ENCODE peak calls at places on chromosomes 2 and 18, in four cellular contexts. One of them, this sample, is unnamed.
A peak's percentile ranks its signal among the peaks of the same experiment; 100 is the strongest.

GRCh38 chr2:33240178-33240577 is 236.3 kb upstream of the RASGRP3 start:
- DNase-seq in neural crest cell: no peak
- DNase-seq in GM10248: no peak
- DNase-seq in A549: no peak
- DNase-seq in this sample: no peak

GRCh38 chr18:22348521-22349316 is 69.0 kb downstream of the CTAGE1 start:
- DNase-seq in A549: no peak
- DNase-seq in GM10248: no peak
- DNase-seq in neural crest cell: no peak
- DNase-seq in this sample: peak; percentile 34

GRCh38 chr18:72869786-72870185 is 2.0 kb upstream of the NETO1 start:
- DNase-seq in A549: no peak
- DNase-seq in neural crest cell: no peak
- DNase-seq in GM10248: peak; percentile 40
- DNase-seq in this sample: no peak

GRCh38 chr2:147297820-147298219 is 547.0 kb upstream of the ACVR2A start:
- DNase-seq in neural crest cell: no peak
- DNase-seq in GM10248: peak; percentile 32
- DNase-seq in A549: no peak
- DNase-seq in this sample: no peak

GRCh38 chr2:215826376-215826775 is 187.0 kb downstream of the MREG start:
- DNase-seq in A549: no peak
- DNase-seq in GM10248: no peak
- DNase-seq in neural crest cell: no peak
- DNase-seq in this sample: no peak

GRCh38 chr2:236503583-236503982 is 66.0 kb upstream of the ACKR3 start:
- DNase-seq in neural crest cell: no peak
- DNase-seq in GM10248: no peak
- DNase-seq in A549: no peak
- DNase-seq in this sample: no peak

GRCh38 chr18:27413495-27414401 is 228.6 kb upstream of the CHST9 start:
- DNase-seq in neural crest cell: no peak
- DNase-seq in A549: no peak
- DNase-seq in GM10248: no peak
- DNase-seq in this sample: no peak

GRCh38 chr2:192042126-192042525 is 152.6 kb downstream of the TMEFF2 start:
- DNase-seq in neural crest cell: no peak
- DNase-seq in A549: no peak
- DNase-seq in GM10248: no peak
- DNase-seq in this sample: no peak

GRCh38 chr2:196591621-196592022 is 47.9 kb upstream of the CCDC150 start:
- DNase-seq in neural crest cell: no peak
- DNase-seq in GM10248: no peak
- DNase-seq in A549: no peak
- DNase-seq in this sample: no peak

GRCh38 chr18:65788373-65788772 is 37.6 kb downstream of the CDH7 start:
- DNase-seq in GM10248: no peak
- DNase-seq in A549: no peak
- DNase-seq in neural crest cell: no peak
- DNase-seq in this sample: no peak

GRCh38 chr18:60174832-60175231 is 197.7 kb downstream of the MC4R start:
- DNase-seq in GM10248: no peak
- DNase-seq in neural crest cell: no peak
- DNase-seq in A549: no peak
- DNase-seq in this sample: no peak

GRCh38 chr18:31721596-31721995 is 37.2 kb upstream of the B4GALT6 start:
- DNase-seq in neural crest cell: no peak
- DNase-seq in GM10248: no peak
- DNase-seq in A549: no peak
- DNase-seq in this sample: no peak

DNA sequence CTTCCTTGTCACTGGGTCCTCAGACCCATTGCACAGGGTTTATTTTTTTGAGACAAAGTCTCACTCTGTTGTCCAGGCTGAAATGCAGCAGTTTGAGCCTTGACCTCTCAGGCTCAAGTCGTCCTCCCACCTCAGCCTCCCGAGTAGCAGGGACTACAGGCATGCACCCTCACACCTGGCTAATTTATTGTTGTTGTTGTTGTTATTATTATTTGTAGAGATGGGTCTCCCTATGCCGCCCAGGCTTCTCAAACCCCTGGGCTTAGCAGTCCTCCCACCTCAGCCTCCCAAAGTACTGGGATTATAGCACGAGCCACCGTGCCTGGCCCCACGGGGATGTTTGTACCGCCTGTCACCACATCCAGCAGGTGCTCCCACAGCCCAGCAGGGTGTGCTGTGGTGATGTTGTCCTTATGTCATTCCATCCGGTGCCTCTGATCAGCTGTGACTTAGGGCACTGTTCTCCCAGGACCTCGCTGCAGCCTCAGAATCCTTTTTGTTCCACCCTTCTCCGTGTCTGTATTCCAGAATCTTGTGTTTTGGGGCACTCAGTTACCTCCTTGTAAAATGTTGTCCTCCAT is 182.3 kb downstream of the INO80D start:
- DNase-seq in neural crest cell: no peak
- DNase-seq in A549: peak; percentile 29
- DNase-seq in GM10248: peak; percentile 30
- DNase-seq in this sample: no peak
- TF ChIP-seq CTCF in neural crest cell: peak; percentile 59
- TF ChIP-seq CTCF in A549: peak; percentile 46
- TF ChIP-seq CTCF in GM10248: no peak
- TF ChIP-seq CTCF in this sample: no peak

GRCh38 chr2:180990337-180990736 is 9.9 kb downstream of the UBE2E3 start:
- DNase-seq in A549: no peak
- DNase-seq in GM10248: no peak
- DNase-seq in neural crest cell: no peak
- DNase-seq in this sample: no peak

GRCh38 chr2:180991820-180992219 is 11.4 kb downstream of the UBE2E3 start:
- DNase-seq in A549: no peak
- DNase-seq in neural crest cell: no peak
- DNase-seq in GM10248: peak; percentile 11
- DNase-seq in this sample: no peak

GRCh38 chr2:180990794-180991193 is 10.4 kb downstream of the UBE2E3 start:
- DNase-seq in A549: no peak
- DNase-seq in GM10248: no peak
- DNase-seq in neural crest cell: no peak
- DNase-seq in this sample: no peak

GRCh38 chr2:180992994-180993393 is 12.6 kb downstream of the UBE2E3 start:
- DNase-seq in neural crest cell: no peak
- DNase-seq in GM10248: no peak
- DNase-seq in A549: no peak
- DNase-seq in this sample: no peak

DNA sequence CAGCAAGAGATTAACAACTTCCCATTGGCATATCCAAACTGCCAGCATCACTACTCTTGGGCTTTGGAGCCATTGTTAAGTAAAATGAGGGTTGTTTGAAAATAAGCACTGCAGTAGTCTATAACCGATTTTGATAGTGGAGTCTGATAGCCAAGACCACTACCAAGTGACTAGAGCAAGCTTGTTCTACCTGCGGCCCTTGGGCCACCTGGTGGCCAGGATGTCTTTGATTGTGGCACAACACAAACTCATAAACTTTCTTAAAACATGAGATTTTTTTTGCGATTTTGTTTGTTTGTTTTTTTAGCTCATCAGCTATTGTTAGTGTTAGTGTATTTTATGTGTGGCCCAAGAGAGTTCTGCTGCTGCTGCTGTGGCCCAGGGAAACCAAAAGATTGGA is 11.0 kb downstream of the UBE2E3 start:
- DNase-seq in A549: no peak
- DNase-seq in GM10248: no peak
- DNase-seq in neural crest cell: no peak
- DNase-seq in this sample: no peak
- TF ChIP-seq CTCF in A549: no peak
- TF ChIP-seq CTCF in GM10248: no peak
- TF ChIP-seq CTCF in neural crest cell: peak; percentile 24
- TF ChIP-seq CTCF in this sample: no peak

DNA sequence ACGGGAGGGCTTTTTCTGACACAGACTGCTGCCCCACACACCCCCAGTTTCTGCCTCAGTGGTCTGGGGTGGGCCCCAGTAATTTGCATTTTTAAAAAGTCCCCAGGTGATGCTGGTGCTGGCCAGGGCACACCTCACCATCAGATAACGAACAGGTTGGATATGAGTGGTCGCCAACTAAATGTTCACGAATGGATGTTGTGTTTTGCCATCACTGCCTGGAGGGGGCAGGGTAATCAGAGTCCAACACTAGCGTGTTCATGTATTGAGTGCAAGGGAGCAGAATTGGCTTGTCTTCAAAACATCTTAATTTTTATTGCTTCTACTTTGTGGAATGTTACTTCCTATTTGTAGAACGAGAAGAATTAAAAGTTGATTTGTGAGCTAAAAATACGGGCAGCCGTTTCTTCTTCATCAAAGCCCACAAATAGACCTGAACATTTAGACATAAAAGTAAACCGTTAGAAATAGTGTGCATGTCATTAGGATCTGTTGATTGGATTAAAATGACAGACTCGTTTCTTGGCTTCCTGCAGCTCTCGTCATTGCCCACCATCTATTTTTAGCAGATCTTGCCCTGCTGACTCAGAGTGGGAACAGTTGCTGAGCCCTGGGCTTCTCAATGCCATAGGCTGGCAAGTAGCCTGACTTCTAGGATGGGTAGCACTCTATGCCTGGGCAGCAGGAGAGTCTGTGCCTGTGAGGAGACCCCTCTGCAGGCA is 45.2 kb downstream of the NCK2 start:
- DNase-seq in A549: no peak
- DNase-seq in neural crest cell: no peak
- DNase-seq in GM10248: peak; percentile 46
- DNase-seq in this sample: peak; percentile 30
- TF ChIP-seq CTCF in A549: no peak
- TF ChIP-seq CTCF in neural crest cell: peak; percentile 26
- TF ChIP-seq CTCF in GM10248: peak; percentile 43
- TF ChIP-seq CTCF in this sample: no peak

GRCh38 chr2:14385043-14385442 is 247.5 kb upstream of the LRATD1 start:
- DNase-seq in GM10248: no peak
- DNase-seq in neural crest cell: no peak
- DNase-seq in A549: no peak
- DNase-seq in this sample: no peak
- TF ChIP-seq CTCF in GM10248: no peak
- TF ChIP-seq CTCF in neural crest cell: no peak
- TF ChIP-seq CTCF in A549: no peak
- TF ChIP-seq CTCF in this sample: no peak

DNA sequence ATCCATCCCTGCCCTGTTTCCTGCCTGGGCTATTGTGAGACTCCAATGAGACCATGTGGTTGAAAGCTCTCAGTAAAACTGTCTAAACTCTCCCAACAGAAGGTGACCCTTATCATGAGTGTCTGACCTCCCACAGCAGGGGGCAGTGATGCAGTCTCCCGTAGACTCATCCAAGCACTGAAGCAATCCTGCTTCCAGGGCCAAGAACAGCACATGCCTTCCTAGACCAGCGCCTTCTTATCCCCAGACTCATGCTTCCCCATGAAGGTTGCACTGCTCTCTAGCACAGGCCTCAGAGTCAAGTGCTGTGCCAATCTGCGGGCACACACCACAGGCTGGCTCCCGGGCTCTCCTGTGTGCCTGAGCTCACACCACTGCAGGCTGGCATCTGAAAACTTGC is 112.3 kb downstream of the TNS1 start:
- DNase-seq in GM10248: no peak
- DNase-seq in neural crest cell: no peak
- DNase-seq in A549: peak; percentile 21
- DNase-seq in this sample: no peak
- TF ChIP-seq CTCF in GM10248: no peak
- TF ChIP-seq CTCF in neural crest cell: peak; percentile 18
- TF ChIP-seq CTCF in A549: peak; percentile 27
- TF ChIP-seq CTCF in this sample: no peak

GRCh38 chr18:43620936-43621335 is 343.6 kb upstream of the SYT4 start:
- DNase-seq in GM10248: peak; percentile 21
- DNase-seq in A549: peak; percentile 8
- DNase-seq in neural crest cell: no peak
- DNase-seq in this sample: no peak
- TF ChIP-seq CTCF in GM10248: peak; percentile 47
- TF ChIP-seq CTCF in A549: peak; percentile 47
- TF ChIP-seq CTCF in neural crest cell: peak; percentile 84
- TF ChIP-seq CTCF in this sample: peak; percentile 49